ENCODE peak calls at places on chromosomes 11 and 22, in five cellular contexts. One of them, this sample, is unnamed.

GRCh38 chr11:130220311-130221030 is 60.9 kb downstream of the ST14 start:
- DNase-seq in epithelial cell of esophagus: no peak
- DNase-seq in AG09309: no peak
- DNase-seq in A549: no peak
- DNase-seq in brain microvascular endothelial cell: no peak
- DNase-seq in this sample: no peak

GRCh38 chr22:29030618-29031235 is 30.9 kb downstream of the C22orf31 start:
- DNase-seq in epithelial cell of esophagus: peak
- DNase-seq in AG09309: peak
- DNase-seq in A549: peak
- DNase-seq in brain microvascular endothelial cell: peak
- DNase-seq in this sample: peak

GRCh38 chr11:63738720-63739360 is 29.7 kb downstream of the ZFTA start:
- DNase-seq in epithelial cell of esophagus: peak
- DNase-seq in AG09309: peak
- DNase-seq in A549: peak
- DNase-seq in brain microvascular endothelial cell: peak
- DNase-seq in this sample: peak

GRCh38 chr11:73597340-73597955 is 464 bp downstream of the FAM168A start:
- DNase-seq in epithelial cell of esophagus: no peak
- DNase-seq in AG09309: no peak
- DNase-seq in A549: no peak
- DNase-seq in brain microvascular endothelial cell: no peak
- DNase-seq in this sample: no peak

GRCh38 chr11:62910141-62910882 is 10.9 kb downstream of the CHRM1 start:
- DNase-seq in epithelial cell of esophagus: no peak
- DNase-seq in AG09309: no peak
- DNase-seq in A549: no peak
- DNase-seq in brain microvascular endothelial cell: no peak
- DNase-seq in this sample: no peak

GRCh38 chr22:36162127-36163034 is 1.8 kb upstream of the APOL3 start:
- DNase-seq in epithelial cell of esophagus: no peak
- DNase-seq in AG09309: no peak
- DNase-seq in A549: no peak
- DNase-seq in brain microvascular endothelial cell: no peak
- DNase-seq in this sample: no peak

GRCh38 chr22:33051960-33052839 is 6.0 kb downstream of the SYN3 start:
- DNase-seq in epithelial cell of esophagus: no peak
- DNase-seq in AG09309: no peak
- DNase-seq in A549: no peak
- DNase-seq in brain microvascular endothelial cell: no peak
- DNase-seq in this sample: no peak

GRCh38 chr11:69240332-69241074 is 53.5 kb upstream of the MYEOV start:
- DNase-seq in epithelial cell of esophagus: peak
- DNase-seq in AG09309: no peak
- DNase-seq in A549: no peak
- DNase-seq in brain microvascular endothelial cell: no peak
- DNase-seq in this sample: no peak

GRCh38 chr11:84146826-84147225 is 860.7 kb upstream of the CCDC90B start:
- DNase-seq in epithelial cell of esophagus: no peak
- DNase-seq in AG09309: no peak
- DNase-seq in A549: no peak
- DNase-seq in brain microvascular endothelial cell: no peak
- DNase-seq in this sample: no peak

GRCh38 chr11:606245-606644 is 9.5 kb downstream of the IRF7 start:
- DNase-seq in epithelial cell of esophagus: peak
- DNase-seq in AG09309: no peak
- DNase-seq in A549: no peak
- DNase-seq in brain microvascular endothelial cell: no peak
- DNase-seq in this sample: peak

GRCh38 chr11:15742626-15743243 is 613.6 kb downstream of the SOX6 start:
- DNase-seq in epithelial cell of esophagus: peak
- DNase-seq in AG09309: no peak
- DNase-seq in A549: no peak
- DNase-seq in brain microvascular endothelial cell: no peak
- DNase-seq in this sample: peak

GRCh38 chr11:16969010-16970004 is 44.9 kb downstream of the PLEKHA7 start:
- DNase-seq in epithelial cell of esophagus: peak
- DNase-seq in AG09309: no peak
- DNase-seq in A549: no peak
- DNase-seq in brain microvascular endothelial cell: no peak
- DNase-seq in this sample: no peak

GRCh38 chr22:38412435-38413084 is 42.4 kb downstream of the KCNJ4 start:
- DNase-seq in epithelial cell of esophagus: no peak
- DNase-seq in AG09309: no peak
- DNase-seq in A549: peak
- DNase-seq in brain microvascular endothelial cell: no peak
- DNase-seq in this sample: no peak

GRCh38 chr11:87039371-87039770 is 1.6 kb downstream of the TMEM135 start:
- DNase-seq in epithelial cell of esophagus: no peak
- DNase-seq in AG09309: no peak
- DNase-seq in A549: no peak
- DNase-seq in brain microvascular endothelial cell: no peak
- DNase-seq in this sample: peak

GRCh38 chr11:2301631-2302272 is at the start of the genes C11orf21 and TSPAN32:
- DNase-seq in epithelial cell of esophagus: no peak
- DNase-seq in AG09309: no peak
- DNase-seq in A549: no peak
- DNase-seq in brain microvascular endothelial cell: no peak
- DNase-seq in this sample: peak

GRCh38 chr11:70233511-70233919 is 30.4 kb downstream of the FADD start:
- DNase-seq in epithelial cell of esophagus: peak
- DNase-seq in AG09309: peak
- DNase-seq in A549: peak
- DNase-seq in brain microvascular endothelial cell: peak
- DNase-seq in this sample: peak

GRCh38 chr11:92180664-92181251 is 43.9 kb upstream of the FAT3 start:
- DNase-seq in epithelial cell of esophagus: peak
- DNase-seq in AG09309: peak
- DNase-seq in A549: no peak
- DNase-seq in brain microvascular endothelial cell: peak
- DNase-seq in this sample: peak

GRCh38 chr11:12017243-12017678 is 8.8 kb upstream of the DKK3 start:
- DNase-seq in epithelial cell of esophagus: no peak
- DNase-seq in AG09309: peak
- DNase-seq in A549: no peak
- DNase-seq in brain microvascular endothelial cell: peak
- DNase-seq in this sample: peak

GRCh38 chr11:38136887-38137286 is 1538.9 kb upstream of the RAG2 start:
- DNase-seq in epithelial cell of esophagus: no peak
- DNase-seq in AG09309: no peak
- DNase-seq in A549: no peak
- DNase-seq in brain microvascular endothelial cell: no peak
- DNase-seq in this sample: no peak

GRCh38 chr11:23124996-23125395 is 264.7 kb upstream of the CCDC179 start:
- DNase-seq in epithelial cell of esophagus: no peak
- DNase-seq in AG09309: no peak
- DNase-seq in A549: no peak
- DNase-seq in brain microvascular endothelial cell: no peak
- DNase-seq in this sample: no peak

GRCh38 chr11:57458410-57459111 is 1.8 kb upstream of the RTN4RL2 start:
- DNase-seq in epithelial cell of esophagus: no peak
- DNase-seq in AG09309: no peak
- DNase-seq in A549: no peak
- DNase-seq in brain microvascular endothelial cell: peak
- DNase-seq in this sample: no peak

GRCh38 chr11:92357344-92357743 is 132.7 kb downstream of the FAT3 start:
- DNase-seq in epithelial cell of esophagus: peak
- DNase-seq in AG09309: no peak
- DNase-seq in A549: no peak
- DNase-seq in brain microvascular endothelial cell: no peak
- DNase-seq in this sample: no peak

GRCh38 chr11:70581991-70582885 is 183.9 kb downstream of the CTTN start:
- DNase-seq in epithelial cell of esophagus: no peak
- DNase-seq in AG09309: no peak
- DNase-seq in A549: no peak
- DNase-seq in brain microvascular endothelial cell: no peak
- DNase-seq in this sample: no peak

GRCh38 chr11:63761870-63762661 is 6.5 kb downstream of the ZFTA start:
- DNase-seq in epithelial cell of esophagus: no peak
- DNase-seq in AG09309: no peak
- DNase-seq in A549: no peak
- DNase-seq in brain microvascular endothelial cell: no peak
- DNase-seq in this sample: no peak

GRCh38 chr11:26583550-26583949 is 11.5 kb upstream of the MUC15 start:
- DNase-seq in epithelial cell of esophagus: peak
- DNase-seq in AG09309: no peak
- DNase-seq in A549: no peak
- DNase-seq in brain microvascular endothelial cell: peak
- DNase-seq in this sample: peak

GRCh38 chr22:33896154-33896800 is 24.0 kb downstream of the LARGE1 start:
- DNase-seq in epithelial cell of esophagus: no peak
- DNase-seq in AG09309: no peak
- DNase-seq in A549: no peak
- DNase-seq in brain microvascular endothelial cell: no peak
- DNase-seq in this sample: no peak

GRCh38 chr11:574632-575323 is 1.5 kb upstream of the PHRF1 start:
- DNase-seq in epithelial cell of esophagus: no peak
- DNase-seq in AG09309: no peak
- DNase-seq in A549: no peak
- DNase-seq in brain microvascular endothelial cell: no peak
- DNase-seq in this sample: no peak

GRCh38 chr11:1640076-1640946 is 10.7 kb downstream of the KRTAP5-5 start:
- DNase-seq in epithelial cell of esophagus: peak
- DNase-seq in AG09309: no peak
- DNase-seq in A549: peak
- DNase-seq in brain microvascular endothelial cell: no peak
- DNase-seq in this sample: no peak

GRCh38 chr11:95230054-95231034 is 658 bp downstream of the SESN3 start:
- DNase-seq in epithelial cell of esophagus: peak
- DNase-seq in AG09309: no peak
- DNase-seq in A549: peak
- DNase-seq in brain microvascular endothelial cell: peak
- DNase-seq in this sample: peak

GRCh38 chr22:27245056-27245455 is 556.5 kb downstream of the MN1 start:
- DNase-seq in epithelial cell of esophagus: no peak
- DNase-seq in AG09309: no peak
- DNase-seq in A549: no peak
- DNase-seq in brain microvascular endothelial cell: no peak
- DNase-seq in this sample: no peak

GRCh38 chr11:9726313-9727022 is 62.6 kb downstream of the SWAP70 start:
- DNase-seq in epithelial cell of esophagus: peak
- DNase-seq in AG09309: peak
- DNase-seq in A549: no peak
- DNase-seq in brain microvascular endothelial cell: peak
- DNase-seq in this sample: peak

GRCh38 chr11:134521001-134521400 is 109.0 kb upstream of the B3GAT1 start:
- DNase-seq in epithelial cell of esophagus: no peak
- DNase-seq in AG09309: no peak
- DNase-seq in A549: no peak
- DNase-seq in brain microvascular endothelial cell: no peak
- DNase-seq in this sample: no peak

DNA sequence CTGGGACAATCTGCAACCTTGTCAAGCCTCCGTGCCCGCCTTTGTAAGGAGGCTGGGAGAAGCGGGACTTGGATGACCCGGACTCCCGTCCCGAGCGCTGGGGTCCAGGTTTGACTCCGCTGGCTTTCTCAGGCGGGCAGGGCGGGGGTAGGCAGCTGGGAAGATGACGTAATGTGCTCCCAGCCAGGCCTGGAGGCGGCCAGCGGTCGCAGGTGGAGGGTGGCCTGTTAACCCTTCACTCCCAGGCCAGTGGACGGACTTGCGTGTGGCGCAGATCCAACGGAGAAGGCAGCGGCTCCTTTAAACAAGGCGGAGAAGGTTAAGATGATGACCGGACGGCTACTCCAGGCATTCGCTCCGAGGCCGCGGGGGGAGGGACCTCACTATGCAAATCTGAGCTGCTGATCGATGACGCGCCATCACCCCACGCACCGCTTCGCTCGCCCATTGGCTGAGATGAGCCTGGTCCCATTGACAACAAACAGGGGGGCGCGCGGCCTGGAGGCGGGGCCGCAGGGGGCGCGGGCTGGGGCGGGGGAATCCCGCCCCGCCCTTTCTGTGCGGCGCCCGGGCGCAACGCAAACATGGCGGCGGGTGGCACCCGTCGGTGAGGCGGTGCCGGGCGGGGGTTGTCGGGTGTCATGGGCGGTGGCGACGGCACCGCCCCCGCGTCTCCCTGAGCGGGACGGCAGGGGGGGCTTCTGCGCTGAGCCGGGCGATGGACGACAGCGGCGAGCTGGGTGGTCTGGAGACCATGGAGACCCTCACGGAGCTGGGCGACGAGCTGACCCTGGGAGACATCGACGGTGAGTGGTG is at the start of gene SREBF2:
- DNase-seq in epithelial cell of esophagus: peak
- DNase-seq in AG09309: peak
- DNase-seq in A549: peak
- DNase-seq in brain microvascular endothelial cell: peak
- DNase-seq in this sample: peak
- TF ChIP-seq CTCF in epithelial cell of esophagus: no peak
- TF ChIP-seq CTCF in AG09309: no peak
- TF ChIP-seq CTCF in A549: no peak
- TF ChIP-seq CTCF in brain microvascular endothelial cell: no peak
- TF ChIP-seq CTCF in this sample: no peak

GRCh38 chr11:112175596-112175947 is 260 bp downstream of the BCO2 start:
- DNase-seq in epithelial cell of esophagus: no peak
- DNase-seq in AG09309: no peak
- DNase-seq in A549: no peak
- DNase-seq in brain microvascular endothelial cell: no peak
- DNase-seq in this sample: no peak
- H3K4me3 ChIP-seq in epithelial cell of esophagus: no peak
- H3K4me3 ChIP-seq in AG09309: peak
- H3K4me3 ChIP-seq in A549: peak
- H3K4me3 ChIP-seq in brain microvascular endothelial cell: peak
- H3K4me3 ChIP-seq in this sample: peak

DNA sequence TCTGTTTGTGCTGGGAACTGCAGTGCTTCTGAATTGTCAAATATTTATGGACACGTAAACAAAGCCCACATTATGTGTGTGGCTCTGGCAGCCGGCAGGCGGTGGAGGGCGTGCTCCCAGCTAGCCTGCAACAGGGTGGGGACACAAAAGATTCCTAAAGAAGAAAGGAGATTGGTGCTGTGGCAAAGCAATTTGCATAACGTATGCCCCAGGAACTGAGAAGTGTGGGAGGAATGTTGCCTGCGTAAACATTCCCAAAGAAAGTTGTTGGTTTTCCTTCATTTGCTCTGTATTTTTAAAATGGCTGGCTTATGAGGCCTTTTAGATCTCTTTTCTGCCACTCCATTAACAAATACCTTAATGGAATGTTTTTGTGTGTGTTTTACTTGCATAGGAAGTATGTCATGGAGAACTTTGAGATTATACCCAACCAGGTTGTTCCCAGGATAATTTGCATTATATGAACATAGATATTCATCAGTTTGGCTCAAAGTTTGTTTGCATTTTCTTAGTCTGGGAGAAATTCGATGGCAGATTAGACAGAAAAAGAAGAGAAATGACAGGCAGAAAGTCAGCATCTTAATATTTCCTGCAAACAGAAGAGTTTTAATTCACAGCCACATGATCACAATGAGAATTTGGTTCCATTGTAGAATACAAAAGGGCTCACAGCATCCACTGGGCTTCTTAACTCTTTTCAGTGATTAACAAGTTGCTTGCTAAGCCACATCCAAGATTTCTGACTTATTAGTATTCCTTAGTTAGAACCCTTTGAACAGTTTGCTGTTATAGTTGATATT is 41.8 kb upstream of the DLAT start:
- DNase-seq in epithelial cell of esophagus: peak
- DNase-seq in AG09309: no peak
- DNase-seq in A549: no peak
- DNase-seq in brain microvascular endothelial cell: no peak
- DNase-seq in this sample: peak
- TF ChIP-seq CTCF in epithelial cell of esophagus: peak
- TF ChIP-seq CTCF in AG09309: no peak
- TF ChIP-seq CTCF in A549: no peak
- TF ChIP-seq CTCF in brain microvascular endothelial cell: no peak
- TF ChIP-seq CTCF in this sample: no peak

GRCh38 chr11:75011872-75012271 is 23.1 kb downstream of the NEU3 start:
- DNase-seq in epithelial cell of esophagus: no peak
- DNase-seq in AG09309: no peak
- DNase-seq in A549: no peak
- DNase-seq in brain microvascular endothelial cell: no peak
- DNase-seq in this sample: no peak
- H3K4me3 ChIP-seq in epithelial cell of esophagus: no peak
- H3K4me3 ChIP-seq in AG09309: no peak
- H3K4me3 ChIP-seq in A549: no peak
- H3K4me3 ChIP-seq in brain microvascular endothelial cell: no peak
- H3K4me3 ChIP-seq in this sample: no peak

This sample was measured in astrocyte of the spinal cord.